ENCODE peak calls at places on chromosomes 13 and 19, in four cellular contexts. I is gastrocnemius medialis, S is RCC 7860, A is glutamatergic neuron. E is an unnamed sample.

GRCh38 chr13:43911283-43911682 is 31.6 kb downstream of the LACC1 start:
- DNase-seq in I (no peak), S (no peak), A (no peak), E (no peak)

GRCh38 chr13:66547685-66548084 is 682.5 kb downstream of the PCDH9 start:
- DNase-seq in I (no peak), S (no peak), A (no peak), E (no peak)

GRCh38 chr19:45473366-45474190 is 5.8 kb downstream of the FOSB start:
- DNase-seq in I (no peak), S (no peak), A (no peak), E (no peak)

GRCh38 chr19:52962394-52963228 is at the start of gene ZNF816:
- DNase-seq in I (peak; percentile 82), S (peak; percentile 81), A (peak; percentile 99), E (peak; percentile 98)

GRCh38 chr19:5460748-5461147 is 5.5 kb downstream of the ZNRF4 start:
- DNase-seq in I (no peak), S (no peak), A (no peak), E (no peak)

GRCh38 chr13:77290342-77290741 is 36.6 kb downstream of the MYCBP2 start:
- DNase-seq in I (no peak), S (no peak), A (no peak), E (no peak)

GRCh38 chr19:56026769-56027168 is 40.2 kb downstream of the NLRP5 start:
- DNase-seq in I (no peak), S (no peak), A (no peak), E (no peak)

GRCh38 chr13:73062368-73062767 is 3.6 kb downstream of the KLF5 start:
- DNase-seq in I (no peak), S (no peak), A (no peak), E (no peak)

GRCh38 chr13:62293081-62293480 is 877.4 kb upstream of the PCDH20 start:
- DNase-seq in I (no peak), S (no peak), A (no peak), E (no peak)

GRCh38 chr19:6551607-6552450 is 21.0 kb downstream of the TNFSF9 start:
- DNase-seq in I (no peak), S (no peak), A (peak; percentile 69), E (no peak)

GRCh38 chr13:30346159-30346788 is 38.9 kb upstream of the KATNAL1 start:
- DNase-seq in I (no peak), S (no peak), A (no peak), E (peak; percentile 42)

GRCh38 chr19:29714371-29714952 is 599 bp downstream of the C19orf12 start:
- DNase-seq in I (no peak), S (no peak), A (no peak), E (no peak)

GRCh38 chr19:50030225-50030624 is 4.4 kb downstream of the ZNF473 start:
- DNase-seq in I (no peak), S (no peak), A (no peak), E (no peak)

E was measured in upper lobe of left lung.